ENCODE peak calls at places on chromosomes 11 and 22, in five cellular contexts. K is CD4-positive, alpha-beta memory T cell; C is dermis microvascular lymphatic vessel endothelial cell; W is thoracic aorta; R is ELF-1. B is an unnamed sample.

GRCh38 chr22:48632641-48633246 is 1194.9 kb downstream of the BRD1 start:
- DNase-seq in K (no peak), C (no peak), R (peak), W (no peak), B (no peak)

GRCh38 chr22:22802346-22802970 is 85.2 kb upstream of the IGLL5 start:
- DNase-seq in R (no peak), W (no peak), C (no peak), K (no peak), B (no peak)

GRCh38 chr11:125449586-125449985 is 46.5 kb downstream of the FEZ1 start:
- DNase-seq in K (no peak), C (no peak), R (no peak), W (no peak), B (no peak)

GRCh38 chr11:103566116-103566515 is 456.9 kb downstream of the DYNC2H1 start:
- DNase-seq in K (no peak), R (no peak), W (no peak), C (no peak), B (no peak)

GRCh38 chr11:117535201-117535869 is 207.7 kb downstream of the CEP164 start:
- DNase-seq in C (no peak), W (no peak), K (no peak), R (no peak), B (peak)

GRCh38 chr11:43868852-43869567 is 11.6 kb upstream of the ALKBH3 start:
- DNase-seq in C (no peak), K (peak), W (no peak), R (no peak), B (no peak)

GRCh38 chr11:19087658-19088057 is 27.1 kb upstream of the MRGPRX2 start:
- DNase-seq in R (no peak), C (no peak), W (no peak), K (no peak), B (no peak)

GRCh38 chr11:109859325-109859724 is 233.9 kb upstream of the ZC3H12C start:
- DNase-seq in R (no peak), K (no peak), W (no peak), C (no peak), B (no peak)

GRCh38 chr11:57321388-57321995 is 3.3 kb downstream of the TNKS1BP1 start:
- DNase-seq in C (no peak), K (no peak), W (no peak), R (no peak), B (no peak)

GRCh38 chr11:1437500-1437899 is 47.8 kb downstream of the BRSK2 start:
- DNase-seq in W (no peak), R (peak), C (no peak), K (no peak), B (no peak)

GRCh38 chr11:113991170-113991569 is 16.3 kb downstream of the HTR3A start:
- DNase-seq in W (no peak), C (peak), R (peak), K (no peak), B (no peak)

GRCh38 chr22:23791737-23792645 is 5.2 kb downstream of the SMARCB1 start:
- DNase-seq in K (no peak), C (no peak), R (no peak), W (no peak), B (no peak)

GRCh38 chr11:1153951-1154487 is 3.7 kb upstream of the MUC5AC start:
- DNase-seq in C (peak), R (peak), K (no peak), W (peak), B (no peak)

GRCh38 chr11:27357250-27357649 is 5.8 kb downstream of the CCDC34 start:
- DNase-seq in R (no peak), W (no peak), K (no peak), C (no peak), B (peak)

GRCh38 chr22:45478108-45478771 is 24.4 kb upstream of the FBLN1 start:
- DNase-seq in R (no peak), W (no peak), C (no peak), K (no peak), B (no peak)

GRCh38 chr22:33274214-33274828 is 216.1 kb upstream of the SYN3 start:
- DNase-seq in C (no peak), W (no peak), K (no peak), R (peak), B (no peak)

GRCh38 chr11:17075506-17075905 is 2.0 kb downstream of the RPS13 start:
- DNase-seq in W (no peak), R (no peak), K (no peak), C (no peak), B (no peak)

GRCh38 chr11:9179141-9179540 is 86.0 kb downstream of the DENND5A start:
- DNase-seq in C (no peak), R (peak), K (no peak), W (no peak), B (no peak)

GRCh38 chr11:20488352-20488751 is 100.8 kb downstream of the PRMT3 start:
- DNase-seq in C (no peak), K (no peak), W (no peak), R (no peak), B (peak)